ENCODE peak calls at places on chromosomes 12 and 14, in seven cellular contexts. One of them, this sample, is unnamed.

GRCh38 chr14:91311284-91311662 is 66.8 kb upstream of the GPR68 start:
- DNase-seq in NAMALWA: peak; percentile 41
- DNase-seq in transverse colon: peak; percentile 55
- DNase-seq in stimulated activated CD8-positive, alpha-beta memory T cell treated with anti-CD3 and anti-CD28 coated beads, Interleukin-4, amount 100 ng/mL, for 24 hours: no peak
- DNase-seq in NCI-H146: no peak
- DNase-seq in neuronal stem cell: no peak
- DNase-seq in left colon: peak; percentile 52
- DNase-seq in this sample: no peak

GRCh38 chr12:31288381-31288780 is 37.6 kb downstream of the SINHCAF start:
- DNase-seq in NAMALWA: no peak
- DNase-seq in transverse colon: no peak
- DNase-seq in stimulated activated CD8-positive, alpha-beta memory T cell treated with anti-CD3 and anti-CD28 coated beads, Interleukin-4, amount 100 ng/mL, for 24 hours: no peak
- DNase-seq in NCI-H146: peak; percentile 54
- DNase-seq in neuronal stem cell: no peak
- DNase-seq in left colon: no peak
- DNase-seq in this sample: no peak

GRCh38 chr14:32430326-32430725 is 101.2 kb downstream of the AKAP6 start:
- DNase-seq in NAMALWA: no peak
- DNase-seq in transverse colon: no peak
- DNase-seq in stimulated activated CD8-positive, alpha-beta memory T cell treated with anti-CD3 and anti-CD28 coated beads, Interleukin-4, amount 100 ng/mL, for 24 hours: no peak
- DNase-seq in NCI-H146: no peak
- DNase-seq in neuronal stem cell: no peak
- DNase-seq in left colon: no peak
- DNase-seq in this sample: no peak

GRCh38 chr14:31386271-31386670 is 34.1 kb downstream of the HEATR5A start:
- DNase-seq in NAMALWA: no peak
- DNase-seq in transverse colon: no peak
- DNase-seq in stimulated activated CD8-positive, alpha-beta memory T cell treated with anti-CD3 and anti-CD28 coated beads, Interleukin-4, amount 100 ng/mL, for 24 hours: no peak
- DNase-seq in NCI-H146: no peak
- DNase-seq in neuronal stem cell: no peak
- DNase-seq in left colon: no peak
- DNase-seq in this sample: no peak

GRCh38 chr12:58765653-58766554 is 154.4 kb downstream of the LRIG3 start:
- DNase-seq in NAMALWA: no peak
- DNase-seq in transverse colon: no peak
- DNase-seq in stimulated activated CD8-positive, alpha-beta memory T cell treated with anti-CD3 and anti-CD28 coated beads, Interleukin-4, amount 100 ng/mL, for 24 hours: no peak
- DNase-seq in NCI-H146: peak; percentile 96
- DNase-seq in neuronal stem cell: no peak
- DNase-seq in left colon: no peak
- DNase-seq in this sample: no peak

GRCh38 chr12:80701388-80701787 is 6.0 kb upstream of the MYF6 start:
- DNase-seq in NAMALWA: no peak
- DNase-seq in transverse colon: no peak
- DNase-seq in stimulated activated CD8-positive, alpha-beta memory T cell treated with anti-CD3 and anti-CD28 coated beads, Interleukin-4, amount 100 ng/mL, for 24 hours: no peak
- DNase-seq in NCI-H146: no peak
- DNase-seq in neuronal stem cell: no peak
- DNase-seq in left colon: no peak
- DNase-seq in this sample: no peak

GRCh38 chr12:108643941-108644742 is 10.4 kb upstream of the SELPLG start:
- DNase-seq in NAMALWA: no peak
- DNase-seq in transverse colon: no peak
- DNase-seq in stimulated activated CD8-positive, alpha-beta memory T cell treated with anti-CD3 and anti-CD28 coated beads, Interleukin-4, amount 100 ng/mL, for 24 hours: no peak
- DNase-seq in NCI-H146: no peak
- DNase-seq in neuronal stem cell: no peak
- DNase-seq in left colon: no peak
- DNase-seq in this sample: no peak

GRCh38 chr12:99768758-99769157 is 121.2 kb downstream of the GARIN6 start:
- DNase-seq in NAMALWA: no peak
- DNase-seq in transverse colon: no peak
- DNase-seq in stimulated activated CD8-positive, alpha-beta memory T cell treated with anti-CD3 and anti-CD28 coated beads, Interleukin-4, amount 100 ng/mL, for 24 hours: no peak
- DNase-seq in NCI-H146: no peak
- DNase-seq in neuronal stem cell: no peak
- DNase-seq in left colon: no peak
- DNase-seq in this sample: no peak

GRCh38 chr12:46524778-46525177 is 152.2 kb upstream of the SLC38A2 start:
- DNase-seq in NAMALWA: no peak
- DNase-seq in transverse colon: peak; percentile 75
- DNase-seq in stimulated activated CD8-positive, alpha-beta memory T cell treated with anti-CD3 and anti-CD28 coated beads, Interleukin-4, amount 100 ng/mL, for 24 hours: no peak
- DNase-seq in NCI-H146: no peak
- DNase-seq in neuronal stem cell: no peak
- DNase-seq in left colon: peak; percentile 82
- DNase-seq in this sample: no peak

GRCh38 chr14:106436310-106436905 is 910.0 kb downstream of the TMEM121 start:
- DNase-seq in NAMALWA: peak; percentile 67
- DNase-seq in transverse colon: peak; percentile 35
- DNase-seq in stimulated activated CD8-positive, alpha-beta memory T cell treated with anti-CD3 and anti-CD28 coated beads, Interleukin-4, amount 100 ng/mL, for 24 hours: peak; percentile 62
- DNase-seq in NCI-H146: peak; percentile 78
- DNase-seq in neuronal stem cell: no peak
- DNase-seq in left colon: peak; percentile 27
- DNase-seq in this sample: peak; percentile 10

GRCh38 chr12:49330631-49331359 is 6.2 kb downstream of the C1QL4 start:
- DNase-seq in NAMALWA: no peak
- DNase-seq in transverse colon: no peak
- DNase-seq in stimulated activated CD8-positive, alpha-beta memory T cell treated with anti-CD3 and anti-CD28 coated beads, Interleukin-4, amount 100 ng/mL, for 24 hours: no peak
- DNase-seq in NCI-H146: no peak
- DNase-seq in neuronal stem cell: no peak
- DNase-seq in left colon: no peak
- DNase-seq in this sample: no peak

GRCh38 chr12:117830471-117830870 is 138.3 kb downstream of the KSR2 start:
- DNase-seq in NAMALWA: no peak
- DNase-seq in transverse colon: no peak
- DNase-seq in stimulated activated CD8-positive, alpha-beta memory T cell treated with anti-CD3 and anti-CD28 coated beads, Interleukin-4, amount 100 ng/mL, for 24 hours: no peak
- DNase-seq in NCI-H146: no peak
- DNase-seq in neuronal stem cell: no peak
- DNase-seq in left colon: no peak
- DNase-seq in this sample: no peak

GRCh38 chr12:108814462-108815211 is 42.7 kb downstream of the SSH1 start:
- DNase-seq in NAMALWA: no peak
- DNase-seq in transverse colon: no peak
- DNase-seq in stimulated activated CD8-positive, alpha-beta memory T cell treated with anti-CD3 and anti-CD28 coated beads, Interleukin-4, amount 100 ng/mL, for 24 hours: no peak
- DNase-seq in NCI-H146: no peak
- DNase-seq in neuronal stem cell: no peak
- DNase-seq in left colon: no peak
- DNase-seq in this sample: no peak

GRCh38 chr14:93522221-93522620 is 91.5 kb downstream of the UNC79 start:
- DNase-seq in NAMALWA: no peak
- DNase-seq in transverse colon: no peak
- DNase-seq in stimulated activated CD8-positive, alpha-beta memory T cell treated with anti-CD3 and anti-CD28 coated beads, Interleukin-4, amount 100 ng/mL, for 24 hours: no peak
- DNase-seq in NCI-H146: no peak
- DNase-seq in neuronal stem cell: no peak
- DNase-seq in left colon: no peak
- DNase-seq in this sample: no peak

GRCh38 chr12:111353026-111353425 is 15.9 kb downstream of the PHETA1 start:
- DNase-seq in NAMALWA: no peak
- DNase-seq in transverse colon: no peak
- DNase-seq in stimulated activated CD8-positive, alpha-beta memory T cell treated with anti-CD3 and anti-CD28 coated beads, Interleukin-4, amount 100 ng/mL, for 24 hours: no peak
- DNase-seq in NCI-H146: no peak
- DNase-seq in neuronal stem cell: no peak
- DNase-seq in left colon: no peak
- DNase-seq in this sample: no peak

GRCh38 chr12:77161944-77162343 is 96.6 kb upstream of the E2F7 start:
- DNase-seq in NAMALWA: no peak
- DNase-seq in transverse colon: no peak
- DNase-seq in stimulated activated CD8-positive, alpha-beta memory T cell treated with anti-CD3 and anti-CD28 coated beads, Interleukin-4, amount 100 ng/mL, for 24 hours: no peak
- DNase-seq in NCI-H146: no peak
- DNase-seq in neuronal stem cell: peak; percentile 33
- DNase-seq in left colon: no peak
- DNase-seq in this sample: no peak

GRCh38 chr14:79091381-79091963 is 921.3 kb downstream of the NRXN3 start:
- DNase-seq in NAMALWA: no peak
- DNase-seq in transverse colon: no peak
- DNase-seq in stimulated activated CD8-positive, alpha-beta memory T cell treated with anti-CD3 and anti-CD28 coated beads, Interleukin-4, amount 100 ng/mL, for 24 hours: no peak
- DNase-seq in NCI-H146: peak; percentile 90
- DNase-seq in neuronal stem cell: peak; percentile 49
- DNase-seq in left colon: no peak
- DNase-seq in this sample: no peak

GRCh38 chr14:106556665-106557289 is 1030.4 kb downstream of the TMEM121 start:
- DNase-seq in NAMALWA: peak; percentile 75
- DNase-seq in transverse colon: peak; percentile 73
- DNase-seq in stimulated activated CD8-positive, alpha-beta memory T cell treated with anti-CD3 and anti-CD28 coated beads, Interleukin-4, amount 100 ng/mL, for 24 hours: peak; percentile 73
- DNase-seq in NCI-H146: peak; percentile 63
- DNase-seq in neuronal stem cell: no peak
- DNase-seq in left colon: peak; percentile 31
- DNase-seq in this sample: peak; percentile 38

GRCh38 chr12:55876110-55876509 is 33.4 kb upstream of the MMP19 start:
- DNase-seq in NAMALWA: no peak
- DNase-seq in transverse colon: no peak
- DNase-seq in stimulated activated CD8-positive, alpha-beta memory T cell treated with anti-CD3 and anti-CD28 coated beads, Interleukin-4, amount 100 ng/mL, for 24 hours: no peak
- DNase-seq in NCI-H146: no peak
- DNase-seq in neuronal stem cell: no peak
- DNase-seq in left colon: no peak
- DNase-seq in this sample: no peak

GRCh38 chr12:114306646-114307045 is 99.3 kb downstream of the TBX5 start:
- DNase-seq in NAMALWA: no peak
- DNase-seq in transverse colon: no peak
- DNase-seq in stimulated activated CD8-positive, alpha-beta memory T cell treated with anti-CD3 and anti-CD28 coated beads, Interleukin-4, amount 100 ng/mL, for 24 hours: no peak
- DNase-seq in NCI-H146: no peak
- DNase-seq in neuronal stem cell: no peak
- DNase-seq in left colon: no peak
- DNase-seq in this sample: no peak